ENCODE peak calls at places on chromosome 21, in seven cellular contexts. S is fibroblast of mammary gland; N is activated naive CD8-positive, alpha-beta T cell treated with anti-CD3 and anti-CD28 coated beads, Interleukin-2, amount 10 ng/mL, durations not matched to agents 7 days and 5 days; V is OCI-LY7; C is kidney epithelial cell; I is dorsolateral prefrontal cortex; Q is stimulated activated CD8-positive, alpha-beta memory T cell treated with anti-CD3 and anti-CD28 coated beads, Interleukin-15, amount 100 ng/mL, for 4 hours. T is an unnamed sample.

GRCh38 chr21:36629061-36629460 is 69.9 kb upstream of the SIM2 start:
- DNase-seq in C (no peak), I (no peak), S (peak; percentile 62), V (no peak), N (no peak), Q (no peak), T (no peak)

GRCh38 chr21:28822882-28823335 is 169.8 kb downstream of the LTN1 start:
- DNase-seq in S (peak; percentile 39), N (no peak), I (no peak), V (no peak), C (no peak), Q (no peak), T (peak; percentile 21)

GRCh38 chr21:36141513-36141925 is 6.6 kb downstream of the CBR3 start:
- DNase-seq in S (peak; percentile 89), C (peak; percentile 90), V (peak; percentile 96), N (peak; percentile 70), I (peak; percentile 84), Q (peak; percentile 85), T (peak; percentile 66)

GRCh38 chr21:42983102-42983501 is 8.7 kb downstream of the PKNOX1 start:
- DNase-seq in C (no peak), N (no peak), S (no peak), V (no peak), I (no peak), Q (no peak), T (no peak)

GRCh38 chr21:21673959-21674358 is 675.8 kb downstream of the NCAM2 start:
- DNase-seq in N (no peak), C (no peak), V (no peak), Q (no peak), S (no peak), I (no peak), T (no peak)

GRCh38 chr21:36188081-36188681 is 31.6 kb downstream of the DOP1B start:
- DNase-seq in I (no peak), N (no peak), V (no peak), Q (no peak), S (no peak), C (no peak), T (no peak)

GRCh38 chr21:37219766-37220432 is 47.2 kb downstream of the VPS26C start:
- DNase-seq in I (no peak), N (no peak), Q (no peak), C (no peak), V (no peak), S (peak; percentile 10), T (no peak)

GRCh38 chr21:31234936-31235335 is 109.1 kb downstream of the TIAM1 start:
- DNase-seq in Q (no peak), V (no peak), I (no peak), S (no peak), C (no peak), N (no peak), T (no peak)

GRCh38 chr21:14243877-14244276 is 27.9 kb downstream of the RBM11 start:
- DNase-seq in S (no peak), I (no peak), C (no peak), Q (no peak), V (no peak), N (no peak), T (no peak)